ENCODE peak calls at places on chromosome 22, in five cellular contexts. Z, D, X, K and G are unnamed samples.
A peak's percentile ranks its signal among the peaks of the same experiment; 100 is the strongest.

GRCh38 chr22:48346911-48347310 is 1480.8 kb downstream of the BRD1 start:
- DNase-seq in K (no peak), Z (no peak), X (no peak), D (no peak), G (no peak)

GRCh38 chr22:22397292-22397870 is 111.2 kb downstream of the ZNF280B start:
- DNase-seq in D (no peak), K (no peak), Z (no peak), X (no peak), G (peak; percentile 84)

GRCh38 chr22:44519895-44520294 is 21.9 kb upstream of the RTL6 start:
- DNase-seq in D (no peak), K (no peak), X (no peak), Z (no peak), G (no peak)

GRCh38 chr22:48453751-48454485 is 1373.8 kb downstream of the BRD1 start:
- DNase-seq in Z (no peak), D (no peak), K (no peak), X (no peak), G (no peak)

GRCh38 chr22:44616882-44617655 is 84.9 kb upstream of the PRR5 start:
- DNase-seq in D (no peak), X (no peak), K (no peak), Z (no peak), G (no peak)

GRCh38 chr22:30444632-30445437 is 19.3 kb downstream of the MTFP1 start:
- DNase-seq in Z (peak; percentile 78), X (no peak), K (peak; percentile 68), D (no peak), G (no peak)

GRCh38 chr22:36573815-36574350 is 44.9 kb upstream of the EIF3D start:
- DNase-seq in Z (no peak), K (no peak), X (no peak), D (no peak), G (no peak)

GRCh38 chr22:31400023-31400397 is 606 bp downstream of the DRG1 start:
- DNase-seq in X (no peak), Z (no peak), D (no peak), K (no peak), G (no peak)

GRCh38 chr22:35229865-35230264 is 27.4 kb upstream of the HMGXB4 start:
- DNase-seq in K (no peak), Z (no peak), X (no peak), D (no peak), G (no peak)

GRCh38 chr22:17214416-17215043 is 4.7 kb downstream of the ADA2 start:
- DNase-seq in D (no peak), Z (no peak), X (no peak), K (no peak), G (no peak)

GRCh38 chr22:46533434-46533833 is 4.0 kb downstream of the CELSR1 start:
- DNase-seq in K (no peak), D (no peak), Z (no peak), X (no peak), G (no peak)

GRCh38 chr22:46537946-46538815 is 761 bp upstream of the CELSR1 start:
- DNase-seq in D (no peak), X (no peak), Z (no peak), K (no peak), G (no peak)

GRCh38 chr22:27252282-27253049 is 549.1 kb downstream of the MN1 start:
- DNase-seq in X (peak; percentile 22), D (no peak), K (no peak), Z (no peak), G (no peak)

GRCh38 chr22:41226728-41227655 is 13.7 kb downstream of the CHADL start:
- DNase-seq in D (no peak), Z (no peak), X (no peak), K (no peak), G (no peak)

GRCh38 chr22:31346733-31347250 is 646 bp upstream of the PATZ1 start:
- DNase-seq in D (no peak), X (no peak), Z (no peak), K (peak; percentile 54), G (no peak)

GRCh38 chr22:49092751-49093150 is 734.9 kb downstream of the BRD1 start:
- DNase-seq in Z (no peak), K (no peak), D (no peak), X (no peak), G (no peak)

GRCh38 chr22:35678836-35679235 is 30.6 kb downstream of the APOL6 start:
- DNase-seq in X (no peak), D (no peak), Z (no peak), K (no peak), G (no peak)

GRCh38 chr22:50199836-50200332 is 927 bp upstream of the SELENOO start:
- DNase-seq in K (peak; percentile 20), D (no peak), Z (no peak), X (no peak), G (no peak)

GRCh38 chr22:35376728-35377472 is 4.0 kb upstream of the HMOX1 start:
- DNase-seq in K (peak; percentile 53), X (peak; percentile 97), Z (peak; percentile 48), D (peak; percentile 99), G (peak; percentile 98)

GRCh38 chr22:47337161-47337621 is 574.7 kb downstream of the TBC1D22A start:
- DNase-seq in Z (no peak), X (peak; percentile 39), D (no peak), K (no peak), G (peak; percentile 75)

GRCh38 chr22:27850000-27850465 is 48.5 kb upstream of the MN1 start:
- DNase-seq in D (peak; percentile 27), K (no peak), X (no peak), Z (no peak), G (no peak)

GRCh38 chr22:50710221-50710620 is 27.8 kb upstream of the ACR start:
- DNase-seq in D (no peak), Z (no peak), X (no peak), K (no peak), G (no peak)

GRCh38 chr22:25334091-25334490 is 114.7 kb downstream of the CRYBB2 start:
- DNase-seq in X (peak; percentile 10), Z (peak; percentile 78), D (peak; percentile 35), K (peak; percentile 73), G (no peak)

GRCh38 chr22:17845340-17845739 is 71.1 kb upstream of the BID start:
- DNase-seq in Z (no peak), D (no peak), K (no peak), X (no peak), G (no peak)

GRCh38 chr22:33210129-33210784 is 152.1 kb upstream of the SYN3 start:
- DNase-seq in X (peak; percentile 11), Z (no peak), D (peak; percentile 64), K (peak; percentile 12), G (no peak)

GRCh38 chr22:46352691-46353386 is 17.3 kb downstream of the TRMU start:
- DNase-seq in K (no peak), X (peak; percentile 9), D (no peak), Z (no peak), G (no peak)

GRCh38 chr22:50010676-50011446 is 1.7 kb downstream of the IL17REL start:
- DNase-seq in K (peak; percentile 64), X (no peak), D (no peak), Z (peak; percentile 42), G (no peak)

GRCh38 chr22:30705710-30706651 is 11.3 kb downstream of the OSBP2 start:
- DNase-seq in D (no peak), K (no peak), X (peak; percentile 52), Z (peak; percentile 77), G (no peak)

GRCh38 chr22:31585161-31585859 is 76.7 kb downstream of the PISD start:
- DNase-seq in D (no peak), Z (peak; percentile 47), K (peak; percentile 16), X (no peak), G (no peak)